ENCODE peak calls at places on chromosomes 4 and X, in eight cellular contexts. E is PC-3; P is CD8-positive, alpha-beta memory T cell; C is right atrium auricular region; W is ascending aorta; Q is testis; N is HCT116; G is suprapubic skin. Y is an unnamed sample. For H3K36me3 and H3K9me3, the result is how much of the 10 kb centered on the place peaks cover.

GRCh38 chr4:173177232-173177631 is 8.6 kb downstream of the GALNT7 start:
- DNase-seq in E (no peak), P (no peak), C (no peak), W (no peak), Q (no peak), N (no peak), G (no peak), Y (no peak)

GRCh38 chr4:5511791-5512190 is 196.6 kb downstream of the EVC2 start:
- DNase-seq in E (no peak), P (no peak), C (no peak), W (no peak), Q (no peak), N (no peak), G (no peak), Y (no peak)

GRCh38 chr4:25727711-25728493 is 72.3 kb downstream of the SLC34A2 start:
- DNase-seq in E (no peak), P (no peak), C (no peak), W (no peak), Q (no peak), N (no peak), G (no peak), Y (no peak)

GRCh38 chr4:9781343-9782135 is at the start of gene DRD5:
- DNase-seq in E (no peak), P (no peak), C (no peak), W (no peak), Q (no peak), N (no peak), G (no peak), Y (no peak)

GRCh38 chr4:825063-825968 is 613 bp downstream of the CPLX1 start:
- DNase-seq in E (no peak), P (peak), C (no peak), W (peak), Q (peak), N (no peak), G (no peak), Y (no peak)

GRCh38 chr4:176778063-176778462 is 14.7 kb downstream of the VEGFC start:
- DNase-seq in E (peak), P (no peak), C (no peak), W (no peak), Q (no peak), N (no peak), G (no peak), Y (peak)

GRCh38 chrX:119887721-119888425 is 7.8 kb upstream of the AKAP14 start:
- DNase-seq in E (peak), P (peak), C (no peak), W (no peak), Q (peak), N (peak), G (peak), Y (peak)

GRCh38 chr4:87188063-87188462 is 32.4 kb downstream of the KLHL8 start:
- DNase-seq in E (peak), P (no peak), C (no peak), W (no peak), Q (no peak), N (no peak), G (no peak), Y (no peak)

GRCh38 chr4:3291969-3292570 is 751 bp upstream of the RGS12 start:
- DNase-seq in E (peak), P (peak), C (no peak), W (peak), Q (peak), N (peak), G (peak), Y (peak)

GRCh38 chr4:184583738-184584502 is 65.3 kb downstream of the CASP3 start:
- DNase-seq in E (no peak), P (no peak), C (no peak), W (no peak), Q (no peak), N (no peak), G (no peak), Y (no peak)

GRCh38 chr4:108103096-108103495 is 65.6 kb downstream of the LEF1 start:
- DNase-seq in E (no peak), P (no peak), C (no peak), W (no peak), Q (no peak), N (no peak), G (no peak), Y (no peak)

GRCh38 chr4:127778102-127778501 is 4.0 kb upstream of the HSPA4L start:
- DNase-seq in E (no peak), P (no peak), C (no peak), W (no peak), Q (no peak), N (no peak), G (no peak), Y (no peak)

GRCh38 chr4:88147799-88148217 is 10.6 kb downstream of the ABCG2 start:
- DNase-seq in E (peak), P (no peak), C (no peak), W (no peak), Q (no peak), N (no peak), G (no peak), Y (no peak)

GRCh38 chrX:137033774-137034507 is at the start of gene GPR101:
- DNase-seq in E (no peak), P (no peak), C (no peak), W (no peak), Q (no peak), N (no peak), G (no peak), Y (no peak)

GRCh38 chrX:14508025-14508690 is 21.2 kb upstream of the GLRA2 start:
- DNase-seq in E (peak), P (no peak), C (no peak), W (no peak), Q (no peak), N (no peak), G (no peak), Y (no peak)

GRCh38 chr4:130028552-130028951 is 932.6 kb downstream of the C4orf33 start:
- DNase-seq in E (no peak), P (no peak), C (no peak), W (no peak), Q (no peak), N (no peak), G (no peak), Y (no peak)

GRCh38 chrX:71128915-71129765 is 10.7 kb downstream of the MED12 start:
- DNase-seq in E (peak), P (peak), C (peak), W (peak), Q (peak), N (no peak), G (no peak), Y (peak)

GRCh38 chr4:142402925-142403324 is 443.2 kb downstream of the INPP4B start:
- DNase-seq in E (peak), P (no peak), C (no peak), W (no peak), Q (no peak), N (no peak), G (no peak), Y (no peak)

GRCh38 chrX:49761481-49761880 is 65.7 kb upstream of the PAGE1 start:
- DNase-seq in E (peak), P (no peak), C (no peak), W (no peak), Q (no peak), N (no peak), G (no peak), Y (no peak)

GRCh38 chr4:122117743-122118142 is 34.4 kb upstream of the BLTP1 start:
- DNase-seq in E (no peak), P (no peak), C (no peak), W (no peak), Q (no peak), N (no peak), G (no peak), Y (peak)

GRCh38 chr4:70728096-70728495 is 6.3 kb downstream of the RUFY3 start:
- DNase-seq in E (no peak), P (no peak), C (no peak), W (no peak), Q (no peak), N (no peak), G (no peak), Y (no peak)

GRCh38 chr4:11589676-11590075 is 161.0 kb upstream of the HS3ST1 start:
- DNase-seq in E (peak), P (no peak), C (no peak), W (no peak), Q (no peak), N (no peak), G (no peak), Y (peak)

DNA sequence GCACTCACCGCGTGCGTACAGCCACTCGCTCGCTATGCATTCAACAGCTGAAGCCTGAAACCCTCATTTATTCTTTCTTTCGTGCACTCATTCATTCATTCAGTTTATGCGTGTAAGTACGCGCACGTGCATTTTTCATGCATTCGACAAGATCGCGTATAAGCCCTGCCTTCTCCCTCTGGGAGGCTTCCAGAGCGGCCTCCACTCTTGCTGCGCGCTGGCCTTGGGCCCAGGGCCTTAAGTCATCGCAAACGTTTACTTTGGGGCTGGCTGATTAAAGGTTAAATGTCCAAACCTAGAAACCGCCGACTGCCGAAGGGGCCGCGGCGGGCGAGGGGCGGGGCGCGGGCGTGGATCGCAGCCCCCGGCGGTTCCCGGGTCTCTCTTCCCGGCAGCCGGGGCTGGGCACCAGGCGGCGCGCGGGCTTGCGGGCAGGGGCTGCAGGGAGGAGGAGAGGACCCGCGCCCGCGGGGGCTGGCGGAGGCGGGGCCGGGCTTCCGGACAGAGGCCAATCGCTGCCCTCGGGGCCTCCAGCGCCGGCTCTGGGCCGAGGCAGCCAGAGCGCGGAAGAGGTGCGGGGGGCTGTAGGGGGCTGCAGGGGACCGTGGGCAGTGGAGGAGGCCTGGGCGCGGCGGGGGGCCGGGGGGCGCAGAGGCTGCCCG is at the start of gene GYG2:
- DNase-seq in E (no peak), P (no peak), C (no peak), W (no peak), Q (no peak), N (no peak), G (no peak), Y (peak)
- H3K4me3 ChIP-seq in E (no peak), P (no peak), C (peak), W (peak), Q (peak), N (no peak), G (peak), Y (peak)

GRCh38 chr4:1960170-1960825 is 48.5 kb downstream of the NELFA start:
- DNase-seq in E (no peak), P (no peak), C (no peak), W (no peak), Q (peak), N (no peak), G (no peak), Y (no peak)

GRCh38 chr4:1961563-1961962 is 47.2 kb downstream of the NELFA start:
- DNase-seq in E (no peak), P (no peak), C (no peak), W (no peak), Q (no peak), N (no peak), G (no peak), Y (no peak)

GRCh38 chr4:1959104-1959384 is 49.7 kb downstream of the NELFA start:
- DNase-seq in E (no peak), P (no peak), C (no peak), W (no peak), Q (no peak), N (no peak), G (no peak), Y (no peak)

GRCh38 chr4:1962980-1963379 is 45.8 kb downstream of the NELFA start:
- DNase-seq in E (no peak), P (no peak), C (no peak), W (no peak), Q (no peak), N (no peak), G (no peak), Y (no peak)

GRCh38 chr4:1961038-1961437 is 47.7 kb downstream of the NELFA start:
- DNase-seq in E (no peak), P (no peak), C (no peak), W (no peak), Q (no peak), N (no peak), G (no peak), Y (no peak)
- H3K36me3 ChIP-seq in E (under half), P (under half), C (under half), W (half or more), Q (under half), N (under half), G (half or more), Y (under half)

GRCh38 chr4:188728359-188728758 is 589.1 kb downstream of the TRIML1 start:
- DNase-seq in E (no peak), P (no peak), C (no peak), W (no peak), Q (no peak), N (no peak), G (no peak), Y (no peak)
- H3K9me3 ChIP-seq in E (under half), P (under half), C (under half), W (under half), Q (under half), N (under half), G (under half), Y (under half)

DNA sequence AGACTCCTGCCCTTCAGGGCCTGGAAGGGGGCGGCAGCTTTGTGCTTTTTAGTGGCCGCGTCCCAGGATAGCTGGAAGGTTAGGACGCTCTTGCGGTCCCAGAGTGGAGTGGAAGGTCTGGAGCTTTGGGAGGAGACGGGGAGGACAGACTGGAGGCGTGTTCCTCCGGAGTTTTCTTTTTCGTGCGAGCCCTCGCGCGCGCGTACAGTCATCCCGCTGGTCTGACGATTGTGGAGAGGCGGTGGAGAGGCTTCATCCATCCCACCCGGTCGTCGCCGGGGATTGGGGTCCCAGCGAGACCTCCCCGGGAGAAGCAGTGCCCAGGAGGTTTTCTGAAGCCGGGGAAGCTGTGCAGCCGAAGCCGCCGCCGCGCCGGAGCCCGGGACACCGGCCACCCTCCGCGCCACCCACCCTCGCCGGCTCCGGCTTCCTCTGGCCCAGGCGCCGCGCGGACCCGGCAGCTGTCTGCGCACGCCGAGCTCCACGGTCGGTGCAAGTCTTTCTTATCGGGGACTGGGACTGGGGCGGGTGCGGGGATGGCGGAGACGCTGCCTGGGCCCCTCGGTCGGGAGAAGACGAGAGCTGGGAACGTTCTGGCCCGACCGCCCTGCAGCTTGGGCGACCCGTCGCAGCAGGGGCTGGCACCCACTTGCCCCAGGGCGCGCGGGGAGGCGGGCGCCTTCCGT is at the start of gene EDNRA:
- DNase-seq in E (peak), P (no peak), C (no peak), W (peak), Q (peak), N (no peak), G (no peak), Y (peak)
- H3K4me3 ChIP-seq in E (peak), P (no peak), C (peak), W (peak), Q (peak), N (peak), G (peak), Y (peak)

GRCh38 chr4:109818268-109818667 is 2.7 kb downstream of the GAR1 start:
- DNase-seq in E (no peak), P (no peak), C (no peak), W (no peak), Q (no peak), N (no peak), G (no peak), Y (no peak)
- H3K36me3 ChIP-seq in E (under half), P (under half), C (under half), W (under half), Q (under half), N (under half), G (under half), Y (under half)

GRCh38 chrX:115332832-115333231 is 43.3 kb downstream of the LUZP4 start:
- DNase-seq in E (no peak), P (no peak), C (no peak), W (no peak), Q (no peak), N (no peak), G (no peak), Y (no peak)

GRCh38 chrX:115330498-115331138 is 41.1 kb downstream of the LUZP4 start:
- DNase-seq in E (peak), P (no peak), C (no peak), W (no peak), Q (peak), N (peak), G (no peak), Y (peak)

GRCh38 chrX:115337735-115338134 is 48.2 kb downstream of the LUZP4 start:
- DNase-seq in E (no peak), P (no peak), C (no peak), W (no peak), Q (no peak), N (no peak), G (no peak), Y (peak)

DNA sequence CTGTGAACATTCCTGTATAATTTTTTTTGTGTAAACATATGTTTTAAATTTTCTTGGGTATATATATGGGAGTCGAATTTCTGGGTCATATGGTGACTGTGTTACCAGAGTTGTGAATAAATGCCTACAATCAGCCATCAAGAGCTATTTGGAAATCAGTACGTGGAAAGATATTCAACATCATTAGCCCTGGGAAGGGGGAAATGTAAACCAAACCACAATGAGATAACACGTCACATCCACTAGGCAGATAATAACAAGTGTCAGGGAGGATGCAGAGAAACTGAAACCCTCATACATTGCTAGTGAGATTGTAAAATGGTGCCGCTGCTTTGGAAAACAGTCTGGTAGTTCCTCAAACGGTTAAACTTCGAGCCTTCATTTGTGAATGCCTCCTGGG is 43.9 kb downstream of the LUZP4 start:
- DNase-seq in E (no peak), P (no peak), C (no peak), W (no peak), Q (no peak), N (no peak), G (no peak), Y (no peak)
- H3K9me3 ChIP-seq in E (under half), P (under half), C (under half), W (under half), Q (under half), N (under half), G (under half), Y (under half)